ENCODE peak calls at places on chromosomes 3 and 15, in five cellular contexts. E is PC-3; L is effector memory CD4-positive, alpha-beta T cell; C is left ventricle myocardium inferior; Z is trophoblast cell. Y is an unnamed sample.
A peak's percentile ranks its signal among the peaks of the same experiment; 100 is the strongest.

GRCh38 chr3:153145454-153145853 is 16.6 kb upstream of the RAP2B start:
- DNase-seq in Z (no peak), L (no peak), C (no peak), E (peak; percentile 37), Y (no peak)

GRCh38 chr3:97896129-97896528 is 74.3 kb downstream of the CRYBG3 start:
- DNase-seq in L (no peak), C (no peak), Z (no peak), E (no peak), Y (no peak)

GRCh38 chr15:75420698-75421097 is 30.8 kb downstream of the SIN3A start:
- DNase-seq in L (no peak), Z (no peak), E (peak; percentile 64), C (no peak), Y (no peak)

GRCh38 chr3:182621435-182622240 is 171.7 kb upstream of the ATP11B start:
- DNase-seq in E (peak; percentile 50), C (no peak), Z (no peak), L (no peak), Y (no peak)

GRCh38 chr3:4709336-4709735 is 216.2 kb downstream of the ITPR1 start:
- DNase-seq in L (no peak), Z (peak; percentile 33), E (peak; percentile 50), C (no peak), Y (no peak)

GRCh38 chr15:47872869-47873301 is 155.6 kb downstream of the SEMA6D start:
- DNase-seq in C (no peak), E (no peak), L (no peak), Z (no peak), Y (no peak)

GRCh38 chr3:142664311-142664710 is 59.5 kb upstream of the TRPC1 start:
- DNase-seq in C (no peak), Z (no peak), L (no peak), E (no peak), Y (no peak)

GRCh38 chr3:68876112-68876713 is 56.1 kb downstream of the TAFA4 start:
- DNase-seq in Z (peak; percentile 52), E (peak; percentile 66), C (no peak), L (no peak), Y (no peak)

GRCh38 chr3:18211116-18211515 is 214.0 kb downstream of the SATB1 start:
- DNase-seq in L (no peak), C (no peak), Z (no peak), E (no peak), Y (no peak)

GRCh38 chr3:42019144-42019952 is 57.4 kb upstream of the ULK4 start:
- DNase-seq in L (no peak), Z (no peak), C (no peak), E (no peak), Y (no peak)

GRCh38 chr15:61474796-61475195 is 245.7 kb upstream of the RORA start:
- DNase-seq in E (no peak), Z (no peak), L (no peak), C (no peak), Y (no peak)

GRCh38 chr3:17219593-17219992 is 334.8 kb downstream of the PLCL2 start:
- DNase-seq in Z (no peak), L (no peak), E (no peak), C (no peak), Y (no peak)

GRCh38 chr3:55128201-55128870 is 200.5 kb upstream of the LRTM1 start:
- DNase-seq in L (no peak), C (no peak), Z (no peak), E (no peak), Y (no peak)

GRCh38 chr3:195084746-195085145 is 186.2 kb downstream of the XXYLT1 start:
- DNase-seq in C (peak; percentile 10), L (no peak), Z (no peak), E (no peak), Y (no peak)

GRCh38 chr3:66224220-66224619 is 3.4 kb downstream of the SLC25A26 start:
- DNase-seq in Z (no peak), C (no peak), L (no peak), E (no peak), Y (no peak)

GRCh38 chr3:1017879-1018278 is 74.9 kb upstream of the CNTN6 start:
- DNase-seq in Z (no peak), C (no peak), E (no peak), L (no peak), Y (no peak)
- H3K9me3 ChIP-seq in Z (no peaks in the 10 kb centered on the region), C (no peaks in the 10 kb centered on the region), E (peaks cover 17% of the 10 kb centered on the region), L (no peaks in the 10 kb centered on the region), Y (no peaks in the 10 kb centered on the region)

GRCh38 chr15:74206801-74207281 is 4.3 kb upstream of the STRA6 start:
- DNase-seq in C (no peak), E (no peak), L (no peak), Z (no peak), Y (peak; percentile 93)

GRCh38 chr15:74202461-74203401 is at the start of gene STRA6:
- DNase-seq in Z (no peak), C (no peak), E (no peak), L (no peak), Y (no peak)

GRCh38 chr15:74201656-74202420 is 749 bp downstream of the STRA6 start:
- DNase-seq in E (peak; percentile 53), C (no peak), L (no peak), Z (no peak), Y (no peak)

GRCh38 chr15:74205593-74205969 is 3.0 kb upstream of the STRA6 start:
- DNase-seq in C (no peak), L (no peak), Z (no peak), E (no peak), Y (no peak)

GRCh38 chr15:74203914-74204431 is 1.4 kb upstream of the STRA6 start:
- DNase-seq in C (peak; percentile 25), L (no peak), E (no peak), Z (no peak), Y (peak; percentile 70)
- H3K4me3 ChIP-seq in C (no peak overlapping the region), L (no peak overlapping the region), E (no peak overlapping the region), Z (no peak overlapping the region), Y (no peak overlapping the region)

GRCh38 chr15:25095179-25095578 is 140.4 kb downstream of the SNRPN start:
- DNase-seq in E (no peak), Z (no peak), C (no peak), L (no peak), Y (no peak)

GRCh38 chr15:25094066-25094465 is 139.3 kb downstream of the SNRPN start:
- DNase-seq in E (no peak), Z (no peak), L (no peak), C (no peak), Y (no peak)

GRCh38 chr15:25092661-25093060 is 137.9 kb downstream of the SNRPN start:
- DNase-seq in E (no peak), C (no peak), Z (no peak), L (no peak), Y (no peak)

GRCh38 chr15:25094519-25094918 is 139.7 kb downstream of the SNRPN start:
- DNase-seq in C (no peak), L (no peak), E (no peak), Z (no peak), Y (no peak)

DNA sequence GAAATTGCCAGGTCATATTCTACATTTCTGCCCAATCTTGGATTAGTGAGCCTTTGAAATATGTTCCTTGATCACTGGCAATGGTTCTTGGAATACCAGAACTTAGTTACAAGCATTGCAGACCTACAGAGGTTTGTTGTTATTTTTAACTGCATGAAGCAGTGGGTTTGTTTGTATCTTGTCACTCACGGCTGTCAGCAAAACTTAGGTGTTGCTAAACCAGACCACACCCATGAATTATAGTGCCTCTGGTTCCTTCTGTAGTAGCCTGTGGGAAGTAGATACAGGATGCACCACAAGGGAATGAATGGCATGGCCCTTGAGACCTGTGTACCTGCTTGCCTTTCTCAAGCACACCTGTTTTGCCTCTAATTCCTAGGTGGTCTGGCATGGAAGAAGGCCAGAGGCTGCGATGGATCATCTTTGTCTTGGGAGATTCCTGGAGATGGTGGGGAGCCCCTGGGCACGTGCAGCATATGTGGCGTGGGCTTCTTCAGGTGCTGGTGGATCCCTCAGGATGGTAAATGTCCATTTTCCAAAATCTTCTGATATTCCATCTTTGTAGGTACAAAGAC is 138.8 kb downstream of the SNRPN start:
- DNase-seq in C (no peak), Z (no peak), E (no peak), L (no peak), Y (no peak)
- H3K9me3 ChIP-seq in C (peaks cover 100% of the 10 kb centered on the region), Z (peaks cover 24% of the 10 kb centered on the region), E (peaks cover 15% of the 10 kb centered on the region), L (peaks cover 28% of the 10 kb centered on the region), Y (no peaks in the 10 kb centered on the region)

GRCh38 chr3:114455432-114455831 is 161.6 kb downstream of the TIGIT start:
- DNase-seq in L (no peak), E (no peak), Z (no peak), C (no peak), Y (no peak)
- H3K4me3 ChIP-seq in L (no peak overlapping the region), E (no peak overlapping the region), Z (no peak overlapping the region), C (peak overlapping the region; percentile 64), Y (no peak overlapping the region)

GRCh38 chr15:25186906-25187645 is 232.3 kb downstream of the SNRPN start:
- DNase-seq in L (no peak), E (no peak), C (no peak), Z (no peak), Y (no peak)

GRCh38 chr15:25188551-25189101 is 233.8 kb downstream of the SNRPN start:
- DNase-seq in L (no peak), Z (no peak), E (no peak), C (no peak), Y (no peak)

GRCh38 chr15:25189551-25189950 is 234.8 kb downstream of the SNRPN start:
- DNase-seq in E (no peak), C (no peak), Z (no peak), L (no peak), Y (no peak)

GRCh38 chr15:25188051-25188450 is 233.3 kb downstream of the SNRPN start:
- DNase-seq in L (no peak), E (no peak), Z (no peak), C (no peak), Y (no peak)

GRCh38 chr15:25192651-25193050 is 237.9 kb downstream of the SNRPN start:
- DNase-seq in E (no peak), C (no peak), Z (no peak), L (no peak), Y (no peak)
- H3K9me3 ChIP-seq in E (no peaks in the 10 kb centered on the region), C (peaks cover 51% of the 10 kb centered on the region), Z (peaks cover 90% of the 10 kb centered on the region), L (no peaks in the 10 kb centered on the region), Y (no peaks in the 10 kb centered on the region)

GRCh38 chr3:101851072-101851471 is 1.8 kb downstream of the NFKBIZ start:
- DNase-seq in E (peak; percentile 21), C (no peak), L (no peak), Z (no peak), Y (no peak)
- H3K4me3 ChIP-seq in E (peak overlapping the region; percentile 98), C (peak overlapping the region; percentile 95), L (peak overlapping the region; percentile 95), Z (no peak overlapping the region), Y (peak overlapping the region; percentile 77)